ENCODE peak calls at places on chromosomes 11 and 22, in six cellular contexts. J is H9, M is IMR-90, Z is H1, D is mesenchymal stem cell, R is trophoblast cell. F is an unnamed sample.

GRCh38 chr11:10654211-10655150 is 39.1 kb downstream of the IRAG1 start:
- DNase-seq in J (no peak), M (peak), Z (no peak), D (peak), R (peak), F (peak)

GRCh38 chr11:10975287-10975721 is 117.5 kb upstream of the ZBED5 start:
- DNase-seq in J (no peak), M (no peak), Z (no peak), D (no peak), R (peak), F (no peak)

GRCh38 chr22:29224121-29224858 is 18.6 kb downstream of the EMID1 start:
- DNase-seq in J (no peak), M (no peak), Z (no peak), D (no peak), R (no peak), F (no peak)

GRCh38 chr11:2443406-2443805 is 908 bp downstream of the TRPM5 start:
- DNase-seq in J (no peak), M (no peak), Z (no peak), D (no peak), R (no peak), F (no peak)

GRCh38 chr22:45783690-45784089 is 112.1 kb downstream of the ATXN10 start:
- DNase-seq in J (no peak), M (no peak), Z (no peak), D (no peak), R (no peak), F (no peak)

GRCh38 chr11:76888989-76889388 is 28.3 kb downstream of the ACER3 start:
- DNase-seq in J (no peak), M (peak), Z (no peak), D (no peak), R (no peak), F (no peak)

GRCh38 chr22:43237280-43237679 is 50.3 kb upstream of the TTLL12 start:
- DNase-seq in J (no peak), M (no peak), Z (no peak), D (no peak), R (no peak), F (no peak)

GRCh38 chr11:10902756-10903155 is 44.9 kb upstream of the ZBED5 start:
- DNase-seq in J (no peak), M (no peak), Z (no peak), D (no peak), R (no peak), F (no peak)

GRCh38 chr22:31956360-31956759 is 12.0 kb downstream of the YWHAH start:
- DNase-seq in J (no peak), M (no peak), Z (no peak), D (no peak), R (no peak), F (no peak)

GRCh38 chr11:57251491-57252104 is 14.5 kb upstream of the APLNR start:
- DNase-seq in J (no peak), M (peak), Z (no peak), D (no peak), R (no peak), F (no peak)

GRCh38 chr11:45853616-45854219 is 6.4 kb downstream of the CRY2 start:
- DNase-seq in J (no peak), M (no peak), Z (no peak), D (no peak), R (no peak), F (no peak)

GRCh38 chr11:4704054-4704789 is at the start of gene MMP26:
- DNase-seq in J (peak), M (no peak), Z (peak), D (peak), R (no peak), F (no peak)

GRCh38 chr11:130806746-130807145 is 109.5 kb downstream of the SNX19 start:
- DNase-seq in J (no peak), M (no peak), Z (no peak), D (no peak), R (no peak), F (no peak)

GRCh38 chr11:71962428-71963038 is 33.7 kb downstream of the RNF121 start:
- DNase-seq in J (no peak), M (peak), Z (no peak), D (peak), R (no peak), F (no peak)

GRCh38 chr11:65311197-65311631 is 3.5 kb upstream of the CDC42EP2 start:
- DNase-seq in J (no peak), M (no peak), Z (no peak), D (no peak), R (no peak), F (no peak)

GRCh38 chr11:61505640-61506155 is 2.9 kb upstream of the LRRC10B start:
- DNase-seq in J (no peak), M (no peak), Z (no peak), D (no peak), R (no peak), F (no peak)

GRCh38 chr22:39462443-39463147 is 5.8 kb downstream of the MGAT3 start:
- DNase-seq in J (peak), M (no peak), Z (no peak), D (no peak), R (no peak), F (no peak)

GRCh38 chr11:2583605-2583958 is 116.2 kb downstream of the KCNQ1OT1 start:
- DNase-seq in J (peak), M (no peak), Z (no peak), D (no peak), R (no peak), F (no peak)

GRCh38 chr22:39269095-39269827 is 24.5 kb upstream of the PDGFB start:
- DNase-seq in J (no peak), M (no peak), Z (no peak), D (no peak), R (no peak), F (no peak)

GRCh38 chr11:70432580-70432979 is 34.3 kb downstream of the CTTN start:
- DNase-seq in J (no peak), M (no peak), Z (no peak), D (no peak), R (no peak), F (no peak)
- H4K91ac ChIP-seq in J (no peak), M (no peak), Z (no peak), D (no peak), R (no peak), F (peak)

GRCh38 chr11:123740787-123741158 is 687 bp downstream of the ZNF202 start:
- DNase-seq in J (no peak), M (no peak), Z (no peak), D (peak), R (no peak), F (no peak)
- H3K23ac ChIP-seq in J (no peak), M (no peak), Z (no peak), D (no peak), R (no peak), F (peak)

DNA sequence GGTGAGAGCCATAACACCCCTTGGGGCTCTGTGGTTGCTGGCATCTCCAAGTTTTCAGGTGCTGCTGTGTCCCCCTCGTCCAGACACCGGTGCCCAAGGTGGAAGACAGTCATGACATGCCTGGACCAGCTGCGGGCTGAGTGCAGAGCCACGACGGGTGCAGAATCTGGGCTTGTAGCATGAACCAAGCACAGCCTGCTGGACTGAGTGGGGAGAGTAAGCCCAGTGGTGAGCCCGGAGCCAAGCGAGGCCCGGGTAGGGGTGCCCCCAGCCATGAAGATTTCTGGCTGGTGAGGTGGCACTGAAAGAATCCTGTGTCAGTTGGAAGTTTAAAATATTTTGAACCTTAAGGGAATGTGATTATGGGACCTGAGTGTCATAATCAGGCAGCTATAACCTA is 69.7 kb downstream of the MCHR1 start:
- DNase-seq in J (peak), M (no peak), Z (no peak), D (no peak), R (peak), F (no peak)
- H3K4ac ChIP-seq in J (no peak), M (no peak), Z (no peak), D (no peak), R (peak), F (no peak)

DNA sequence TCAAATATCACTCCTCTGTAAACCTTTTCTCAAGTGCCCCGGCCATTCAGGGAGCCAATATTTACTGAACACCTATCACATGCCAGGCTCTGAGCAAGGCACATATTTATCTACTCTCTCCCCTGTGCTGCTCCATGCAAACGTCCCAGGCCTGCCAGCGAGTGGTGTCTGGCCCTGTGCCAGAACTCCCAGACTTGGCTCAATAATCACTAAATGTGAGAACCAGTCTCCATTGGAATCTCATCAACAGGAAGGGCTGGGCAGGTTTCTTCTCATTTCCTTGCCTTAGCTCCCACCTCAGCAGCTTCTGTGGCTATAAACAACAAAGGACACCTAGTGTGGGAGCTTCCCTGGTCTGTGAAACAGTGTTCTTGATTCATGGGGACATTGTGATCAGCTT is 21.7 kb downstream of the RASSF10 start:
- DNase-seq in J (no peak), M (no peak), Z (no peak), D (no peak), R (no peak), F (no peak)
- H4K91ac ChIP-seq in J (no peak), M (no peak), Z (no peak), D (no peak), R (no peak), F (no peak)